ENCODE peak calls at places on chromosomes 2 and 18, in seven cellular contexts. H is AG04450, P is smooth muscle cell of the brain vasculature, A is spleen, F is iris pigment epithelial cell, W is BE2C, I is hepatocyte. J is an unnamed sample.

GRCh38 chr2:59804662-59805258 is 748.7 kb downstream of the BCL11A start:
- DNase-seq in P (no peak), I (no peak), F (no peak), A (no peak), W (no peak), H (no peak), J (no peak)

GRCh38 chr2:95077521-95077807 is 44.1 kb downstream of the MRPS5 start:
- DNase-seq in A (no peak), F (no peak), H (no peak), P (no peak), W (no peak), I (peak; percentile 2), J (no peak)

GRCh38 chr2:134412639-134412999 is 158.7 kb downstream of the MGAT5 start:
- DNase-seq in F (no peak), H (no peak), W (no peak), I (no peak), P (no peak), A (no peak), J (no peak)

GRCh38 chr2:147223553-147223952 is 621.3 kb upstream of the ACVR2A start:
- DNase-seq in P (no peak), W (no peak), I (no peak), A (no peak), F (no peak), H (no peak), J (no peak)

GRCh38 chr2:183409662-183410061 is 285.4 kb downstream of the NUP35 start:
- DNase-seq in I (no peak), W (no peak), F (no peak), H (no peak), A (no peak), P (no peak), J (no peak)

GRCh38 chr2:24824966-24825882 is 32.0 kb downstream of the CENPO start:
- DNase-seq in F (no peak), H (no peak), P (no peak), I (no peak), W (peak; percentile 13), A (peak; percentile 41), J (no peak)

GRCh38 chr2:96535331-96535730 is 1.2 kb upstream of the ARID5A start:
- DNase-seq in H (no peak), I (no peak), A (peak; percentile 56), P (no peak), F (no peak), W (no peak), J (no peak)

GRCh38 chr2:186709529-186710455 is 15.9 kb downstream of the FAM171B start:
- DNase-seq in W (no peak), A (no peak), I (no peak), H (no peak), F (no peak), P (no peak), J (no peak)

GRCh38 chr2:232419245-232420072 is 12.8 kb downstream of the ALPG start:
- DNase-seq in H (no peak), A (no peak), P (no peak), I (no peak), W (no peak), F (no peak), J (no peak)

GRCh38 chr18:21998531-21998930 is 170.9 kb upstream of the GATA6 start:
- DNase-seq in H (no peak), A (no peak), P (no peak), F (no peak), W (no peak), I (peak; percentile 55), J (no peak)

GRCh38 chr2:66334237-66335054 is 100.5 kb upstream of the MEIS1 start:
- DNase-seq in A (no peak), H (no peak), I (no peak), P (no peak), W (no peak), F (peak; percentile 10), J (no peak)